ENCODE peak calls at places on chromosomes 16 and 17, in five cellular contexts. One of them, this sample, is unnamed.

GRCh38 chr16:11497329-11497805 is 89.4 kb downstream of the LITAF start:
- DNase-seq in adrenal gland: peak; percentile 97
- DNase-seq in tibial nerve: peak; percentile 72
- DNase-seq in IMR-90: peak; percentile 56
- DNase-seq in right lobe of liver: peak; percentile 96
- DNase-seq in this sample: peak; percentile 88

GRCh38 chr16:17336501-17336900 is 134.3 kb downstream of the XYLT1 start:
- DNase-seq in adrenal gland: no peak
- DNase-seq in tibial nerve: no peak
- DNase-seq in right lobe of liver: no peak
- DNase-seq in IMR-90: no peak
- DNase-seq in this sample: no peak

GRCh38 chr17:79690988-79691836 is 39.5 kb upstream of the ENPP7 start:
- DNase-seq in tibial nerve: no peak
- DNase-seq in IMR-90: no peak
- DNase-seq in adrenal gland: no peak
- DNase-seq in right lobe of liver: no peak
- DNase-seq in this sample: no peak

GRCh38 chr16:74580828-74581227 is 26.1 kb downstream of the GLG1 start:
- DNase-seq in adrenal gland: no peak
- DNase-seq in right lobe of liver: no peak
- DNase-seq in IMR-90: no peak
- DNase-seq in tibial nerve: no peak
- DNase-seq in this sample: no peak

GRCh38 chr16:19315889-19316288 is 30.4 kb downstream of the CLEC19A start:
- DNase-seq in adrenal gland: no peak
- DNase-seq in IMR-90: no peak
- DNase-seq in right lobe of liver: no peak
- DNase-seq in tibial nerve: no peak
- DNase-seq in this sample: no peak

GRCh38 chr17:66934040-66934439 is 30.5 kb upstream of the CACNG4 start:
- DNase-seq in right lobe of liver: no peak
- DNase-seq in adrenal gland: no peak
- DNase-seq in tibial nerve: no peak
- DNase-seq in IMR-90: no peak
- DNase-seq in this sample: no peak

GRCh38 chr16:1213231-1213630 is 11.8 kb downstream of the TPSG1 start:
- DNase-seq in IMR-90: no peak
- DNase-seq in tibial nerve: no peak
- DNase-seq in right lobe of liver: no peak
- DNase-seq in adrenal gland: no peak
- DNase-seq in this sample: no peak

GRCh38 chr17:39777534-39778365 is 40.0 kb downstream of the GRB7 start:
- DNase-seq in tibial nerve: no peak
- DNase-seq in adrenal gland: no peak
- DNase-seq in IMR-90: no peak
- DNase-seq in right lobe of liver: no peak
- DNase-seq in this sample: no peak

GRCh38 chr17:74646231-74646630 is 22.7 kb upstream of the CD300E start:
- DNase-seq in adrenal gland: no peak
- DNase-seq in right lobe of liver: no peak
- DNase-seq in IMR-90: no peak
- DNase-seq in tibial nerve: no peak
- DNase-seq in this sample: no peak

GRCh38 chr17:1486802-1487695 is 5.4 kb downstream of the MYO1C start:
- DNase-seq in adrenal gland: peak; percentile 74
- DNase-seq in tibial nerve: peak; percentile 73
- DNase-seq in IMR-90: no peak
- DNase-seq in right lobe of liver: peak; percentile 73
- DNase-seq in this sample: peak; percentile 71

GRCh38 chr17:82793974-82794620 is 42.2 kb downstream of the TBCD start:
- DNase-seq in tibial nerve: no peak
- DNase-seq in adrenal gland: no peak
- DNase-seq in IMR-90: no peak
- DNase-seq in right lobe of liver: no peak
- DNase-seq in this sample: no peak

GRCh38 chr17:39861235-39861634 is 2.9 kb downstream of the IKZF3 start:
- DNase-seq in right lobe of liver: no peak
- DNase-seq in IMR-90: no peak
- DNase-seq in adrenal gland: no peak
- DNase-seq in tibial nerve: no peak
- DNase-seq in this sample: no peak

GRCh38 chr17:65294184-65294719 is 157.1 kb downstream of the RGS9 start:
- DNase-seq in adrenal gland: peak; percentile 73
- DNase-seq in IMR-90: peak; percentile 71
- DNase-seq in right lobe of liver: peak; percentile 55
- DNase-seq in tibial nerve: peak; percentile 49
- DNase-seq in this sample: peak; percentile 69

GRCh38 chr17:15262291-15263205 is 2.6 kb downstream of the PMP22 start:
- DNase-seq in IMR-90: peak; percentile 83
- DNase-seq in tibial nerve: peak; percentile 90
- DNase-seq in adrenal gland: peak; percentile 84
- DNase-seq in right lobe of liver: peak; percentile 68
- DNase-seq in this sample: peak; percentile 51

GRCh38 chr17:5873781-5874180 is 196.4 kb upstream of the WSCD1 start:
- DNase-seq in right lobe of liver: no peak
- DNase-seq in tibial nerve: no peak
- DNase-seq in adrenal gland: no peak
- DNase-seq in IMR-90: no peak
- DNase-seq in this sample: no peak

GRCh38 chr16:60318486-60318885 is 1584.4 kb upstream of the GOT2 start:
- DNase-seq in right lobe of liver: no peak
- DNase-seq in tibial nerve: no peak
- DNase-seq in IMR-90: no peak
- DNase-seq in adrenal gland: no peak
- DNase-seq in this sample: no peak

GRCh38 chr17:79562806-79563141 is 48.1 kb downstream of the RBFOX3 start:
- DNase-seq in IMR-90: no peak
- DNase-seq in tibial nerve: no peak
- DNase-seq in adrenal gland: no peak
- DNase-seq in right lobe of liver: no peak
- DNase-seq in this sample: no peak

GRCh38 chr16:56360117-56361008 is 65.0 kb downstream of the AMFR start:
- DNase-seq in adrenal gland: peak; percentile 43
- DNase-seq in IMR-90: no peak
- DNase-seq in right lobe of liver: peak; percentile 14
- DNase-seq in tibial nerve: no peak
- DNase-seq in this sample: peak; percentile 11

GRCh38 chr16:19860146-19861030 is 24.3 kb downstream of the GPRC5B start:
- DNase-seq in tibial nerve: no peak
- DNase-seq in IMR-90: peak; percentile 81
- DNase-seq in right lobe of liver: no peak
- DNase-seq in adrenal gland: no peak
- DNase-seq in this sample: no peak

GRCh38 chr16:57802635-57803412 is 533 bp upstream of the KIFC3 start:
- DNase-seq in adrenal gland: peak; percentile 48
- DNase-seq in right lobe of liver: no peak
- DNase-seq in IMR-90: peak; percentile 54
- DNase-seq in tibial nerve: peak; percentile 12
- DNase-seq in this sample: peak; percentile 62

GRCh38 chr16:57509231-57509923 is 23.1 kb upstream of the DOK4 start:
- DNase-seq in IMR-90: no peak
- DNase-seq in right lobe of liver: no peak
- DNase-seq in tibial nerve: no peak
- DNase-seq in adrenal gland: no peak
- DNase-seq in this sample: no peak

GRCh38 chr16:66457888-66458287 is 30.8 kb downstream of the BEAN1 start:
- DNase-seq in adrenal gland: no peak
- DNase-seq in IMR-90: peak; percentile 5
- DNase-seq in right lobe of liver: no peak
- DNase-seq in tibial nerve: no peak
- DNase-seq in this sample: no peak

GRCh38 chr16:3256146-3256875 is at the start of gene MEFV:
- DNase-seq in adrenal gland: no peak
- DNase-seq in tibial nerve: peak; percentile 24
- DNase-seq in IMR-90: peak; percentile 5
- DNase-seq in right lobe of liver: no peak
- DNase-seq in this sample: no peak

GRCh38 chr16:48082516-48082915 is 73.3 kb downstream of the ABCC12 start:
- DNase-seq in tibial nerve: no peak
- DNase-seq in right lobe of liver: no peak
- DNase-seq in IMR-90: peak; percentile 32
- DNase-seq in adrenal gland: no peak
- DNase-seq in this sample: no peak

GRCh38 chr16:24984903-24985675 is 30.1 kb downstream of the ARHGAP17 start:
- DNase-seq in adrenal gland: peak; percentile 16
- DNase-seq in right lobe of liver: no peak
- DNase-seq in IMR-90: no peak
- DNase-seq in tibial nerve: no peak
- DNase-seq in this sample: no peak

GRCh38 chr16:24986512-24987303 is 28.5 kb downstream of the ARHGAP17 start:
- DNase-seq in adrenal gland: peak; percentile 57
- DNase-seq in right lobe of liver: peak; percentile 61
- DNase-seq in IMR-90: peak; percentile 88
- DNase-seq in tibial nerve: peak; percentile 54
- DNase-seq in this sample: peak; percentile 24

GRCh38 chr16:24983521-24983920 is 31.6 kb downstream of the ARHGAP17 start:
- DNase-seq in adrenal gland: no peak
- DNase-seq in tibial nerve: no peak
- DNase-seq in right lobe of liver: no peak
- DNase-seq in IMR-90: no peak
- DNase-seq in this sample: no peak

GRCh38 chr16:24980077-24980793 is 34.9 kb downstream of the ARHGAP17 start:
- DNase-seq in IMR-90: no peak
- DNase-seq in adrenal gland: no peak
- DNase-seq in tibial nerve: no peak
- DNase-seq in right lobe of liver: peak; percentile 46
- DNase-seq in this sample: no peak

GRCh38 chr16:24984101-24984500 is 31.1 kb downstream of the ARHGAP17 start:
- DNase-seq in IMR-90: no peak
- DNase-seq in tibial nerve: no peak
- DNase-seq in adrenal gland: no peak
- DNase-seq in right lobe of liver: no peak
- DNase-seq in this sample: no peak
- H3K27ac ChIP-seq in IMR-90: no peak overlapping the region
- H3K27ac ChIP-seq in tibial nerve: peak overlapping the region; percentile 61
- H3K27ac ChIP-seq in adrenal gland: peak overlapping the region; percentile 13
- H3K27ac ChIP-seq in right lobe of liver: peak overlapping the region; percentile 2
- H3K27ac ChIP-seq in this sample: no peak overlapping the region

GRCh38 chr17:52384695-52385094 is 226.2 kb upstream of the CA10 start:
- DNase-seq in IMR-90: no peak
- DNase-seq in tibial nerve: no peak
- DNase-seq in right lobe of liver: no peak
- DNase-seq in adrenal gland: no peak
- DNase-seq in this sample: no peak

GRCh38 chr17:52376137-52376536 is 217.6 kb upstream of the CA10 start:
- DNase-seq in tibial nerve: no peak
- DNase-seq in right lobe of liver: no peak
- DNase-seq in adrenal gland: no peak
- DNase-seq in IMR-90: no peak
- DNase-seq in this sample: no peak

GRCh38 chr17:52383493-52384100 is 225.1 kb upstream of the CA10 start:
- DNase-seq in adrenal gland: peak; percentile 74
- DNase-seq in tibial nerve: peak; percentile 54
- DNase-seq in right lobe of liver: peak; percentile 68
- DNase-seq in IMR-90: peak; percentile 0
- DNase-seq in this sample: peak; percentile 71

DNA sequence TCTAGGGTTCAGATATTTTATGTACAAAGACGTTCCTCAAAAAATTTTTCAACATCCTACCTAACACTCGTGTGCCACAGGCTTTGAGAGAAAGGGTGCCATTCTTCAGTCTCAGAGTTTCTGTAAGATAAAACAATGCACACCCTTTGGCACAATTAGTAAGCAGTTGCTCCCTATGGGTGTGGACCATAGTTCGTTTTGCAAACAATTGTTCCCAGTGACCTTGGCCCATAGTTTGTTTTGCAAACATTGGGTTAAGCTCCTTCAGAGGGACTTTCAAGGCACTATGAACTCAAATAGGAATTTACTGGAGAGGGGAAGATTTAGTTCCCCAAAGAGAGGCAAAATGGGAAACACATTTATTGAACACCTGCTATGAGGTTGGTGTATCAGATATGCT is 220.3 kb upstream of the CA10 start:
- DNase-seq in tibial nerve: no peak
- DNase-seq in IMR-90: no peak
- DNase-seq in right lobe of liver: no peak
- DNase-seq in adrenal gland: no peak
- DNase-seq in this sample: no peak
- TF ChIP-seq POLR2A in tibial nerve: no peak
- TF ChIP-seq POLR2A in IMR-90: no peak
- TF ChIP-seq POLR2A in right lobe of liver: no peak
- TF ChIP-seq POLR2A in adrenal gland: no peak
- TF ChIP-seq POLR2A in this sample: no peak

DNA sequence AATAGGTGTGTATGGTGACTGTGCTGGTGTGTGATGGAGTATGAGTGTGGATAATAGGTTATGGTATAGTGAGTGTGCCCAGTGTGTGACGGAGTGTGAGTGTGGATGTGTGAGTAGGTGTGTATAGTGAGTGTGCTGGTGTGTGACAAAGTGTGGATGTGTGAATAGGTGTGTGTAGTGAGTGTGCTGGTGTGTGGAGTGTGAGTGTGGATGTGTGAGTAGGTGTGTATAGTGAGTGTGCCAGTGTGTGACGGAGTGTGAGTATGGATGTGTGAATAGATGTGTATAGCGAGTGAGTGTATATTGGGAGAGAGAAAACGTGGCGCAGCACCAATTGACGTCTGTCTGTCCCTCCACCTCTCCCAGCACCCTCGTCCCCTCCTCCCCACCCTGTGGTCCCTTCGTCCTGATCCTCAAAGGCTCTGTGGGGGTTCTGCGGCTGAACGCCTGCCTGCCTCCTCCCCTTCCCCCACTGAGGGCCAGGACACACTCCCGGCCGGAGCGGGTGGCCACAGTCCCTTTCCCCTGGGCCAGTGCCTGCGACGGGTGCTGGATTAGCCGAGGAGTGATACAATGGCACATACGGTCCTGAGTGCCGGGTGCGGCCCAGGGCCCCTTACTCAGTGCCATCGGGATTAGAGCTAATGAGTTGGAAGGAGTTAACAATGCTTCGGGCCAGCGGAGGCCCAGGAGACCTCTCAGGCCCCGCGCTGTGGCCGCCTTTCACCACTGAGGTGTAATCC is 160.0 kb downstream of the MRM1 start:
- DNase-seq in adrenal gland: no peak
- DNase-seq in right lobe of liver: no peak
- DNase-seq in IMR-90: no peak
- DNase-seq in tibial nerve: no peak
- DNase-seq in this sample: no peak
- H3K27ac ChIP-seq in adrenal gland: no peak overlapping the region
- H3K27ac ChIP-seq in right lobe of liver: no peak overlapping the region
- H3K27ac ChIP-seq in IMR-90: no peak overlapping the region
- H3K27ac ChIP-seq in tibial nerve: no peak overlapping the region
- H3K27ac ChIP-seq in this sample: no peak overlapping the region

GRCh38 chr16:87697792-87698191 is 68.0 kb downstream of the KLHDC4 start:
- DNase-seq in IMR-90: no peak
- DNase-seq in adrenal gland: no peak
- DNase-seq in tibial nerve: no peak
- DNase-seq in right lobe of liver: no peak
- DNase-seq in this sample: no peak

GRCh38 chr16:87698241-87698640 is 67.5 kb downstream of the KLHDC4 start:
- DNase-seq in tibial nerve: no peak
- DNase-seq in adrenal gland: no peak
- DNase-seq in IMR-90: no peak
- DNase-seq in right lobe of liver: no peak
- DNase-seq in this sample: no peak

GRCh38 chr16:87697256-87697655 is 68.5 kb downstream of the KLHDC4 start:
- DNase-seq in right lobe of liver: no peak
- DNase-seq in adrenal gland: no peak
- DNase-seq in tibial nerve: no peak
- DNase-seq in IMR-90: no peak
- DNase-seq in this sample: no peak

GRCh38 chr16:87700406-87701065 is 65.2 kb downstream of the KLHDC4 start:
- DNase-seq in right lobe of liver: no peak
- DNase-seq in adrenal gland: no peak
- DNase-seq in tibial nerve: no peak
- DNase-seq in IMR-90: no peak
- DNase-seq in this sample: no peak

GRCh38 chr16:87698676-87699179 is 67.1 kb downstream of the KLHDC4 start:
- DNase-seq in adrenal gland: no peak
- DNase-seq in right lobe of liver: no peak
- DNase-seq in tibial nerve: no peak
- DNase-seq in IMR-90: no peak
- DNase-seq in this sample: no peak
- TF ChIP-seq POLR2A in adrenal gland: no peak
- TF ChIP-seq POLR2A in right lobe of liver: no peak
- TF ChIP-seq POLR2A in tibial nerve: no peak
- TF ChIP-seq POLR2A in IMR-90: no peak
- TF ChIP-seq POLR2A in this sample: no peak